ENCODE peak calls at places on chromosomes 2 and 18, in six cellular contexts. Y is suprapubic skin, B is AG10803, W is fibroblast of mammary gland, E is fibroblast of lung, D is foreskin fibroblast. I is an unnamed sample.

GRCh38 chr2:46915281-46915810 is at the start of gene MCFD2:
- DNase-seq in Y (peak), B (peak), W (peak), E (no peak), D (no peak), I (no peak)

GRCh38 chr2:241560883-241561474 is 2.4 kb downstream of the BOK start:
- DNase-seq in Y (no peak), B (no peak), W (no peak), E (peak), D (no peak), I (no peak)

GRCh38 chr2:216492951-216493685 is 5.5 kb upstream of the RPL37A start:
- DNase-seq in Y (no peak), B (peak), W (peak), E (peak), D (peak), I (peak)

GRCh38 chr2:230575640-230576324 is 136.9 kb upstream of the CAB39 start:
- DNase-seq in Y (no peak), B (no peak), W (no peak), E (no peak), D (no peak), I (no peak)

GRCh38 chr18:23810396-23810795 is 121.1 kb downstream of the LAMA3 start:
- DNase-seq in Y (no peak), B (no peak), W (no peak), E (no peak), D (no peak), I (no peak)

GRCh38 chr2:20796374-20796791 is 26.5 kb downstream of the LDAH start:
- DNase-seq in Y (no peak), B (peak), W (peak), E (peak), D (peak), I (peak)

GRCh38 chr2:44075536-44075935 is 79.7 kb upstream of the LRPPRC start:
- DNase-seq in Y (no peak), B (peak), W (peak), E (peak), D (peak), I (peak)

GRCh38 chr2:12554235-12555011 is 162.3 kb upstream of the TRIB2 start:
- DNase-seq in Y (no peak), B (no peak), W (no peak), E (no peak), D (no peak), I (no peak)

GRCh38 chr2:190809876-190810525 is 70.6 kb upstream of the GLS start:
- DNase-seq in Y (no peak), B (no peak), W (no peak), E (no peak), D (no peak), I (no peak)

GRCh38 chr2:205766765-205767359 is 84.6 kb downstream of the NRP2 start:
- DNase-seq in Y (no peak), B (peak), W (peak), E (peak), D (peak), I (no peak)

GRCh38 chr2:40367032-40367431 is 84.9 kb downstream of the SLC8A1 start:
- DNase-seq in Y (no peak), B (no peak), W (no peak), E (no peak), D (no peak), I (no peak)

GRCh38 chr18:58788470-58788869 is 76.2 kb upstream of the ZNF532 start:
- DNase-seq in Y (no peak), B (peak), W (no peak), E (peak), D (no peak), I (no peak)

GRCh38 chr18:75105551-75106254 is 103.2 kb downstream of the PTGR3 start:
- DNase-seq in Y (peak), B (no peak), W (no peak), E (no peak), D (no peak), I (no peak)

GRCh38 chr2:96665083-96665569 is 22.6 kb downstream of the FER1L5 start:
- DNase-seq in Y (no peak), B (peak), W (peak), E (peak), D (peak), I (peak)

GRCh38 chr2:27889774-27890145 is 427 bp downstream of the RBKS start:
- DNase-seq in Y (no peak), B (no peak), W (peak), E (peak), D (no peak), I (no peak)

GRCh38 chr2:202023198-202023903 is 10.3 kb upstream of the FZD7 start:
- DNase-seq in Y (no peak), B (no peak), W (no peak), E (no peak), D (no peak), I (no peak)

GRCh38 chr18:9849407-9849961 is 36.3 kb upstream of the TXNDC2 start:
- DNase-seq in Y (no peak), B (no peak), W (no peak), E (no peak), D (no peak), I (no peak)

GRCh38 chr2:7913956-7914355 is 767.9 kb upstream of the ID2 start:
- DNase-seq in Y (no peak), B (no peak), W (no peak), E (no peak), D (no peak), I (no peak)

GRCh38 chr2:143397886-143398614 is 268.8 kb downstream of the ARHGAP15 start:
- DNase-seq in Y (no peak), B (peak), W (peak), E (peak), D (peak), I (no peak)

GRCh38 chr2:42132966-42133641 is 36.0 kb upstream of the EML4 start:
- DNase-seq in Y (peak), B (peak), W (peak), E (peak), D (peak), I (peak)
- H3K4me3 ChIP-seq in Y (peak), B (peak), W (peak), E (peak), D (peak), I (peak)

GRCh38 chr2:3526871-3527270 is 7.5 kb upstream of the ADI1 start:
- DNase-seq in Y (peak), B (no peak), W (no peak), E (no peak), D (no peak), I (no peak)

GRCh38 chr2:3523551-3524041 is 4.3 kb upstream of the ADI1 start:
- DNase-seq in Y (peak), B (peak), W (peak), E (peak), D (peak), I (no peak)

GRCh38 chr2:3520591-3520990 is 1.3 kb upstream of the ADI1 start:
- DNase-seq in Y (no peak), B (no peak), W (no peak), E (no peak), D (no peak), I (no peak)

GRCh38 chr2:3519255-3520190 is at the start of gene ADI1:
- DNase-seq in Y (peak), B (peak), W (peak), E (peak), D (peak), I (no peak)

DNA sequence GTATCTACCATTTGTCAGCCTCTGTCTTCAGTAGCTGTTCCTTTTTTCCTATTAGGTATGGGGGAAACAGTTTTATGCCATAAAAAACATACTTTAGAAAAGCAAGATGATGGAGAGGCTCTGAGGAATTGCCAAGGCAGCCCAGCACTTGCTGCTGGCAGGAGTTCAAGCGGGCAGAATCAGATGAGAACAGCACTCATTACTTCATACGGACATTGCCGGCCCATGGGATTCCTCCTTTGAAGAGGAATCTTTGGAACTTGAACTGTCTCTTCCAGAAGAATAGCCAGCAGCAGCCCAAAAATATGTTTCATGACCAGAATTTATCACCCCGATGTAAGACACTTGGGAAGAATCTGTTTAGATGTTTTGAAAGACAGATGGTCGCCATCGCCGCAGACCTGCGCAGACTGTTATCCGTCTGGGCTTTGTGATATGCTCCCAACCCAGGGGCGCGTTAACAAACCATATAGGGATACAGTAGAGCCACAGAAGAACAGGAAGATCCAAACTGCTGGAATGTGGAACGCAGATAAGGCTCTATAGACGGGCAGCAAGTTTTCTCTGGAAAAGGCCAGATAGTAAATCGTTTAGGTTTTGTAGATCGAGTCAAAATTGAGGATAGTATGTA is 3.6 kb upstream of the ADI1 start:
- DNase-seq in Y (peak), B (peak), W (peak), E (peak), D (peak), I (peak)
- H3K4me3 ChIP-seq in Y (no peak), B (peak), W (no peak), E (peak), D (no peak), I (peak)

GRCh38 chr2:176097820-176098365 is 1.7 kb upstream of the HOXD12 start:
- DNase-seq in Y (no peak), B (no peak), W (no peak), E (no peak), D (no peak), I (no peak)
- H3K4me3 ChIP-seq in Y (peak), B (no peak), W (no peak), E (no peak), D (peak), I (no peak)

GRCh38 chr18:3217930-3218647 is 1.7 kb downstream of the MYOM1 start:
- DNase-seq in Y (no peak), B (no peak), W (peak), E (no peak), D (no peak), I (no peak)
- H3K4me3 ChIP-seq in Y (no peak), B (no peak), W (no peak), E (no peak), D (no peak), I (no peak)